ENCODE peak calls at places on chromosome 17, in seven cellular contexts. F, G, A, H, Q, I and S are unnamed samples.

GRCh38 chr17:46777943-46778915 is 40.3 kb downstream of the WNT3 start:
- DNase-seq in I (no peak), G (no peak), F (peak), A (no peak), H (no peak), Q (no peak), S (no peak)

GRCh38 chr17:35731239-35731931 is at the start of gene RASL10B:
- DNase-seq in A (peak), Q (peak), H (peak), G (no peak), F (no peak), I (peak), S (no peak)

GRCh38 chr17:1122681-1123396 is 56.9 kb downstream of the ABR start:
- DNase-seq in H (peak), Q (peak), I (peak), G (peak), A (peak), F (peak), S (peak)

GRCh38 chr17:36611345-36612072 is 10.1 kb downstream of the MRM1 start:
- DNase-seq in G (peak), A (no peak), Q (no peak), I (no peak), F (peak), H (no peak), S (no peak)

GRCh38 chr17:81741594-81742452 is 29.7 kb downstream of the SLC25A10 start:
- DNase-seq in Q (no peak), G (no peak), F (no peak), A (no peak), H (no peak), I (no peak), S (no peak)

GRCh38 chr17:74295625-74296547 is 21.9 kb downstream of the DNAI2 start:
- DNase-seq in G (peak), H (no peak), Q (no peak), A (no peak), I (no peak), F (no peak), S (no peak)

GRCh38 chr17:39650121-39650579 is 13.2 kb downstream of the STARD3 start:
- DNase-seq in H (no peak), I (no peak), Q (no peak), F (no peak), A (no peak), G (no peak), S (no peak)

GRCh38 chr17:28598389-28598788 is 436 bp downstream of the SPAG5 start:
- DNase-seq in I (no peak), G (no peak), Q (no peak), H (no peak), A (no peak), F (no peak), S (no peak)

GRCh38 chr17:49587366-49588073 is 11.8 kb downstream of the NXPH3 start:
- DNase-seq in I (no peak), F (no peak), H (no peak), G (no peak), A (no peak), Q (no peak), S (no peak)

DNA sequence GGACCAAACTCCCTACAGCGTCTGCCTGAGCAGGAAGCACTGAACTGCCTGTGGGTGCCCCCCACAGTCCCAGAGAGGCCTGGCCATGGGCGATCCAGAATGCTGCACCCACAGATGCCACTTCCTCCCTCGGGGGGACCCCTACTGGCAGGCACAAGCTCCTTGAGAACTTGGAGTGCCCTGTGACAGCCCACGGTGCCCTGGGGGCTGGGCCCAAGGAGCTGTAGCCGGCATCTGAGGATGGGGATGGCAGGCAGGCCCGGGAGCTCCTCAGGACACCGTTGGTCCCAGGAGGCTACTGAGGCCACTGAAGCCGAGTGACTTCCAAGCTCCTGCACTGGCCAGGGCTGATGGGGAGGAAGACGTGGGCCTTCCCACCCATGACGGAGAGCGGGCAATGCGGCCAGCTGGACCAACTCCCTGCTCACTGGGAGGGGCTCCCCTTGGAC is 15.1 kb upstream of the RASD1 start:
- DNase-seq in H (no peak), I (no peak), G (no peak), F (no peak), A (no peak), Q (no peak), S (no peak)
- TF ChIP-seq CTCF in H (no peak), I (no peak), G (no peak), F (no peak), A (no peak), Q (no peak), S (no peak)

DNA sequence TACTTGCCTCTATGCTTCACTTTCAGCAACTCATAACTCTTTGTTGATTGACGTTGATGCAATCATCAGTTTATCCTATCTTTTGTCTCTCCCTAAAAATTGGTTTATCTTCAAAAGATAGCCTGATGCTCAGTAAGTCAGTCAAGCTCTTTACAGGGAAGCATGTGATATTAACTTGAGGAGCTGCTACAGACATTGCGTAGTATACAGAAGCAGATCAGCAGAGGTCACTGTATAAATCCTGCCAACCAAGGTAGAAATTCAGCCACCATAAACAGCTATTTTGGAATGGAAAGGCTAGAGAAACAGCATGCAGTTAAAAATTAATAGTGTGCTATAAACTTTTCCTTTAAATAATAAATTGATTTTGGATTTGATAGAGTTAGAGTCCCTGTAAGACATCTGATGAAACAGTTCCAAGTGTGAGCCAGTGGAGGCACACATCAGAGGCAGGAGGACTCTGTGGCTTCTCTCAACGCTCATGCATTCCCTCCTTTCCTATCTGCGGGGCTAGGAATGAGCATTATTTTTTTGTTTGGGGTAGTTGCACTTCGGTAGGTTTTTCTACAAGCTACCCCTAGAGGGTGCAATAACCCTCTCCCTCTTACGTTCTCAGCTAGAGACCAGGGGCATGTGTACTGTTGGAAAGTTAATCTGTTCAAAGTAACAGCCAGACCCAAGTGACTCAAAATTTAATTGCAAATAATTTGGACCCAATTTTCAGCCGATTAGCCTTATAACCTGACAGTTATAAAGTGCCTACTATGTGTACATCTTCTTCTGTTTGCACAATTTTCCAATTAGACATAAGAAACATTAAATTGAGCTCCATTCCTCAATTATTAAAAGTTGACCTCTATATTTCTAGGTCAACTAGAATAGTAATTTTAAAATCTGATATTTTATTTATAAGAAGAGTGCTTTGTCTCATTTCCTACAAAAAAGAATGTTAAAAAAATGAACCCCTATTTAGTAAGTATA is 647.7 kb upstream of the SOX9 start:
- DNase-seq in A (peak), H (no peak), G (peak), Q (no peak), F (peak), I (no peak), S (no peak)
- TF ChIP-seq CTCF in A (peak), H (peak), G (peak), Q (no peak), F (peak), I (peak), S (no peak)

DNA sequence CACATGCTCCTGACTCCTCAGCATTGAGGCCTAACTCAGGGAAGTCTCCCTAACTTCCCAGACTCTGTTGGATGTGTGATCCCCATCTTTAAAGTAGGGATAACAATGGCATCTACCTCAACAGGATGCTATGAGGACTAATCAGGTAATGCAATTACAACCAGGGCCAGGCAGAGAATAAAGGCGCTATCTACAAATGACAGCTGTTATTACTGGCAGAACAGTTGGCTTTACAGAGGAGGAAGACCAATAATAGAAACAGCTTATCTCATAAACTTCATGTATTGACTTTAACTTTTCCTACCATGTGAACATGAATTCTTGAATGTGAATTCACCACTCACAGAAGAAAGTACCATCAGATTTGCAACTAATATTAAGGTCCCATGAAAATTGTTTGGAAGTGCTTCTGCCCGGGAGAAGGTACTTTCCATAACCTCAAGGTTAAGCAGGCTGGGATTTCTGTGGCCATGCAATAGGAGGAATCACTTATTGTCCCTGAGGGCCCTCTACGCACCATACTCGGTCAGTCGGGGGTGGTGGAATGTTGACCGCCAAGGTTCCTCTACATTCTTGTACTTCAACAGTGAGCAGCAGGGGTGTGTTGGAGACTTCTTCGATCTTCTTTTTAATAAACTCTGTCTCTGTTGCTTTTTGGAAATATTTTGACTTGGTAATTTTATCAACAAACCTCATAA is 22.6 kb upstream of the ERN1 start:
- DNase-seq in H (no peak), F (no peak), I (no peak), Q (no peak), A (no peak), G (no peak), S (no peak)
- TF ChIP-seq CTCF in H (no peak), F (no peak), I (no peak), Q (no peak), A (no peak), G (no peak), S (no peak)

GRCh38 chr17:48392836-48393235 is 37.2 kb downstream of the SKAP1 start:
- DNase-seq in A (no peak), Q (no peak), F (no peak), G (no peak), I (no peak), H (no peak), S (no peak)
- TF ChIP-seq CTCF in A (no peak), Q (no peak), F (no peak), G (no peak), I (no peak), H (no peak), S (no peak)

DNA sequence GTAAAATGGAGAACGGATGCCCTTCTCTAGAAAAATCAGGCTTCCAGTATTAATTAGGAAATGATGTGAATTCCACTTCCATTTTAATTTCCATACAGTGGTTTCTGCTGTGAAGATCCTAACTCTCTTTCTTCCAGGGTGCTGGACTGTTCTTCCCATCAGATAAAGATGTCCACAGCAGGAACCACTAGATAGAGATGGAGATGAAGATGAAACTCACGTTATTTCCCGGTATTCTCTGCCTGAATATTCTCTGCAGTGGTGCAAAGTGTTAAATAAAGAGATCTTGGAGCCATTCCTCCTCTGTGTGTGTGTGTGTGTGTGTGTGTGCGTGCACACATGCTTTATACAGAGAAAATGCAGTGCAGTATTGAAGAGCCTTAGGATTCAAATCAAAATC is 727.5 kb downstream of the KCNJ2 start:
- DNase-seq in A (no peak), Q (no peak), I (no peak), H (no peak), F (no peak), G (no peak), S (no peak)
- TF ChIP-seq CTCF in A (no peak), Q (no peak), I (no peak), H (no peak), F (no peak), G (no peak), S (no peak)